ENCODE peak calls at places on chromosomes 2 and 18, in four cellular contexts. One of them, this sample, is unnamed.

GRCh38 chr2:181887056-181887455 is 4.5 kb upstream of the ITPRID2 start:
- DNase-seq in fibroblast of lung: no peak
- DNase-seq in hepatocyte: no peak
- DNase-seq in HCT116: no peak
- DNase-seq in this sample: peak

GRCh38 chr2:224775638-224776037 is 59.5 kb upstream of the CCDC195 start:
- DNase-seq in fibroblast of lung: peak
- DNase-seq in hepatocyte: no peak
- DNase-seq in HCT116: no peak
- DNase-seq in this sample: no peak

GRCh38 chr2:27264753-27265535 is 2.1 kb upstream of the SLC30A3 start:
- DNase-seq in fibroblast of lung: peak
- DNase-seq in hepatocyte: peak
- DNase-seq in HCT116: peak
- DNase-seq in this sample: peak

GRCh38 chr2:31253344-31254155 is 19.6 kb downstream of the EHD3 start:
- DNase-seq in fibroblast of lung: no peak
- DNase-seq in hepatocyte: peak
- DNase-seq in HCT116: no peak
- DNase-seq in this sample: peak

GRCh38 chr18:55351220-55351619 is 236.8 kb downstream of the TCF4 start:
- DNase-seq in fibroblast of lung: peak
- DNase-seq in hepatocyte: no peak
- DNase-seq in HCT116: no peak
- DNase-seq in this sample: no peak

GRCh38 chr2:127917916-127918315 is 32.2 kb upstream of the AMMECR1L start:
- DNase-seq in fibroblast of lung: peak
- DNase-seq in hepatocyte: no peak
- DNase-seq in HCT116: no peak
- DNase-seq in this sample: no peak

GRCh38 chr2:19911799-19912509 is 10.2 kb upstream of the TTC32 start:
- DNase-seq in fibroblast of lung: peak
- DNase-seq in hepatocyte: no peak
- DNase-seq in HCT116: peak
- DNase-seq in this sample: peak

GRCh38 chr2:163735692-163736432 is at the start of gene FIGN:
- DNase-seq in fibroblast of lung: peak
- DNase-seq in hepatocyte: peak
- DNase-seq in HCT116: no peak
- DNase-seq in this sample: peak

GRCh38 chr18:31954349-31954748 is 11.4 kb upstream of the TRAPPC8 start:
- DNase-seq in fibroblast of lung: peak
- DNase-seq in hepatocyte: peak
- DNase-seq in HCT116: no peak
- DNase-seq in this sample: no peak

GRCh38 chr18:13437801-13438506 is 219.4 kb downstream of the LDLRAD4 start:
- DNase-seq in fibroblast of lung: no peak
- DNase-seq in hepatocyte: no peak
- DNase-seq in HCT116: no peak
- DNase-seq in this sample: no peak

GRCh38 chr2:45962522-45962921 is 311.0 kb downstream of the PRKCE start:
- DNase-seq in fibroblast of lung: peak
- DNase-seq in hepatocyte: peak
- DNase-seq in HCT116: peak
- DNase-seq in this sample: no peak

GRCh38 chr2:177633910-177634294 is 241.3 kb downstream of the AGPS start:
- DNase-seq in fibroblast of lung: no peak
- DNase-seq in hepatocyte: no peak
- DNase-seq in HCT116: no peak
- DNase-seq in this sample: no peak

GRCh38 chr2:106165064-106165463 is 29.0 kb downstream of the UXS1 start:
- DNase-seq in fibroblast of lung: no peak
- DNase-seq in hepatocyte: no peak
- DNase-seq in HCT116: no peak
- DNase-seq in this sample: no peak

GRCh38 chr2:20589975-20590703 is 60.8 kb downstream of the HS1BP3 start:
- DNase-seq in fibroblast of lung: peak
- DNase-seq in hepatocyte: no peak
- DNase-seq in HCT116: no peak
- DNase-seq in this sample: no peak

GRCh38 chr2:235709969-235710879 is 216.4 kb downstream of the AGAP1 start:
- DNase-seq in fibroblast of lung: peak
- DNase-seq in hepatocyte: no peak
- DNase-seq in HCT116: no peak
- DNase-seq in this sample: no peak

GRCh38 chr2:127261835-127262234 is 32.1 kb downstream of the ERCC3 start:
- DNase-seq in fibroblast of lung: peak
- DNase-seq in hepatocyte: no peak
- DNase-seq in HCT116: no peak
- DNase-seq in this sample: no peak

GRCh38 chr18:58649966-58650816 is 21.1 kb upstream of the MALT1 start:
- DNase-seq in fibroblast of lung: no peak
- DNase-seq in hepatocyte: no peak
- DNase-seq in HCT116: no peak
- DNase-seq in this sample: peak

GRCh38 chr2:172434821-172435607 is 7.6 kb downstream of the ITGA6 start:
- DNase-seq in fibroblast of lung: peak
- DNase-seq in hepatocyte: no peak
- DNase-seq in HCT116: no peak
- DNase-seq in this sample: no peak

GRCh38 chr2:217804338-217804737 is 198.5 kb downstream of the TNS1 start:
- DNase-seq in fibroblast of lung: no peak
- DNase-seq in hepatocyte: no peak
- DNase-seq in HCT116: no peak
- DNase-seq in this sample: no peak

GRCh38 chr2:113240915-113241911 is 37.5 kb downstream of the PAX8 start:
- DNase-seq in fibroblast of lung: peak
- DNase-seq in hepatocyte: peak
- DNase-seq in HCT116: peak
- DNase-seq in this sample: peak

GRCh38 chr2:205772983-205773382 is 90.7 kb downstream of the NRP2 start:
- DNase-seq in fibroblast of lung: no peak
- DNase-seq in hepatocyte: no peak
- DNase-seq in HCT116: no peak
- DNase-seq in this sample: no peak

GRCh38 chr2:128611421-128612320 is 293.0 kb upstream of the HS6ST1 start:
- DNase-seq in fibroblast of lung: no peak
- DNase-seq in hepatocyte: no peak
- DNase-seq in HCT116: no peak
- DNase-seq in this sample: no peak

GRCh38 chr2:65528241-65528574 is 95.8 kb upstream of the SPRED2 start:
- DNase-seq in fibroblast of lung: no peak
- DNase-seq in hepatocyte: peak
- DNase-seq in HCT116: no peak
- DNase-seq in this sample: peak

GRCh38 chr2:144498215-144498614 is 21.7 kb downstream of the ZEB2 start:
- DNase-seq in fibroblast of lung: no peak
- DNase-seq in hepatocyte: no peak
- DNase-seq in HCT116: no peak
- DNase-seq in this sample: no peak

GRCh38 chr2:19312949-19313348 is 45.5 kb downstream of the OSR1 start:
- DNase-seq in fibroblast of lung: peak
- DNase-seq in hepatocyte: peak
- DNase-seq in HCT116: peak
- DNase-seq in this sample: peak

GRCh38 chr2:234679766-234680687 is 183.1 kb upstream of the ARL4C start:
- DNase-seq in fibroblast of lung: peak
- DNase-seq in hepatocyte: peak
- DNase-seq in HCT116: peak
- DNase-seq in this sample: peak

GRCh38 chr2:172239944-172240590 is 137.4 kb upstream of the DLX2 start:
- DNase-seq in fibroblast of lung: peak
- DNase-seq in hepatocyte: no peak
- DNase-seq in HCT116: no peak
- DNase-seq in this sample: peak

GRCh38 chr2:30332791-30333453 is 101.6 kb downstream of the LBH start:
- DNase-seq in fibroblast of lung: no peak
- DNase-seq in hepatocyte: no peak
- DNase-seq in HCT116: no peak
- DNase-seq in this sample: no peak

GRCh38 chr18:57211776-57212175 is 64.9 kb downstream of the BOD1L2 start:
- DNase-seq in fibroblast of lung: no peak
- DNase-seq in hepatocyte: no peak
- DNase-seq in HCT116: no peak
- DNase-seq in this sample: no peak

GRCh38 chr2:84991404-84992151 is 20.6 kb downstream of the KCMF1 start:
- DNase-seq in fibroblast of lung: peak
- DNase-seq in hepatocyte: no peak
- DNase-seq in HCT116: no peak
- DNase-seq in this sample: peak

GRCh38 chr18:46386788-46387187 is 270.2 kb downstream of the LOXHD1 start:
- DNase-seq in fibroblast of lung: peak
- DNase-seq in hepatocyte: no peak
- DNase-seq in HCT116: no peak
- DNase-seq in this sample: no peak

GRCh38 chr2:174683392-174683759 is 80.9 kb downstream of the CHRNA1 start:
- DNase-seq in fibroblast of lung: peak
- DNase-seq in hepatocyte: peak
- DNase-seq in HCT116: no peak
- DNase-seq in this sample: no peak

GRCh38 chr18:3360211-3360610 is 89.8 kb upstream of the TGIF1 start:
- DNase-seq in fibroblast of lung: no peak
- DNase-seq in hepatocyte: no peak
- DNase-seq in HCT116: no peak
- DNase-seq in this sample: no peak

GRCh38 chr18:79781331-79781941 is 16.3 kb upstream of the KCNG2 start:
- DNase-seq in fibroblast of lung: no peak
- DNase-seq in hepatocyte: no peak
- DNase-seq in HCT116: no peak
- DNase-seq in this sample: no peak

GRCh38 chr2:65834062-65834461 is 401.7 kb upstream of the SPRED2 start:
- DNase-seq in fibroblast of lung: no peak
- DNase-seq in hepatocyte: no peak
- DNase-seq in HCT116: no peak
- DNase-seq in this sample: no peak

GRCh38 chr2:36657703-36658102 is 38.8 kb upstream of the VIT start:
- DNase-seq in fibroblast of lung: no peak
- DNase-seq in hepatocyte: no peak
- DNase-seq in HCT116: no peak
- DNase-seq in this sample: no peak

GRCh38 chr18:80203243-80203642 is 44.1 kb downstream of the PARD6G start:
- DNase-seq in fibroblast of lung: no peak
- DNase-seq in hepatocyte: no peak
- DNase-seq in HCT116: no peak
- DNase-seq in this sample: no peak

DNA sequence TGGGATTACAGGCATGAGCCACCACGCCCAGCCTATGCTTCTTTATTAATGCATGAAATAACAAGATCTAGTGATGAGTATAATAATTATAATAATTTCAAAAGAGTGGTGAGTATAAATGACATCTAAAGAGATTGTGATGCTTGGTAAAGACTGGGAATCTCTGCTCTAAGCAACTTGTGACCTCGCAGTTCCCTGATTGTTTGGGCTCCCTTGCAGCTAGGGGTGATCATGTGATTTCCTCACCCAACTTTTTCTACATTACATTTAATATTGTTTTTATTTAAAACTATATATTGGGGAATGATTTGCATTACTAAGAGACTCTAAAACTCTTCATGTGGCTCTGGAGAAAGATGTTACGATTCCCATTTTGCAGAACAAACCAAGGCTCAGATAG is 4.1 kb upstream of the PPM1B start:
- DNase-seq in fibroblast of lung: no peak
- DNase-seq in hepatocyte: no peak
- DNase-seq in HCT116: no peak
- DNase-seq in this sample: no peak
- H2AFZ ChIP-seq in fibroblast of lung: no peak
- H2AFZ ChIP-seq in hepatocyte: no peak
- H2AFZ ChIP-seq in HCT116: no peak
- H2AFZ ChIP-seq in this sample: no peak

GRCh38 chr2:69060938-69061501 is 48.0 kb downstream of the ANTXR1 start:
- DNase-seq in fibroblast of lung: no peak
- DNase-seq in hepatocyte: no peak
- DNase-seq in HCT116: no peak
- DNase-seq in this sample: no peak
- H2AFZ ChIP-seq in fibroblast of lung: no peak
- H2AFZ ChIP-seq in hepatocyte: no peak
- H2AFZ ChIP-seq in HCT116: no peak
- H2AFZ ChIP-seq in this sample: no peak

GRCh38 chr18:72692595-72692994 is 148.5 kb upstream of the CBLN2 start:
- DNase-seq in fibroblast of lung: no peak
- DNase-seq in hepatocyte: no peak
- DNase-seq in HCT116: no peak
- DNase-seq in this sample: no peak
- H2AFZ ChIP-seq in fibroblast of lung: no peak
- H2AFZ ChIP-seq in hepatocyte: peak
- H2AFZ ChIP-seq in HCT116: no peak
- H2AFZ ChIP-seq in this sample: peak

GRCh38 chr2:43043471-43043870 is 182.9 kb downstream of the ZFP36L2 start:
- DNase-seq in fibroblast of lung: no peak
- DNase-seq in hepatocyte: no peak
- DNase-seq in HCT116: no peak
- DNase-seq in this sample: no peak

GRCh38 chr2:43041661-43042360 is 184.6 kb downstream of the ZFP36L2 start:
- DNase-seq in fibroblast of lung: peak
- DNase-seq in hepatocyte: peak
- DNase-seq in HCT116: no peak
- DNase-seq in this sample: peak

GRCh38 chr2:43044093-43044614 is 182.3 kb downstream of the ZFP36L2 start:
- DNase-seq in fibroblast of lung: no peak
- DNase-seq in hepatocyte: no peak
- DNase-seq in HCT116: no peak
- DNase-seq in this sample: no peak

GRCh38 chr2:43047187-43047780 is 179.1 kb downstream of the ZFP36L2 start:
- DNase-seq in fibroblast of lung: no peak
- DNase-seq in hepatocyte: no peak
- DNase-seq in HCT116: no peak
- DNase-seq in this sample: no peak

DNA sequence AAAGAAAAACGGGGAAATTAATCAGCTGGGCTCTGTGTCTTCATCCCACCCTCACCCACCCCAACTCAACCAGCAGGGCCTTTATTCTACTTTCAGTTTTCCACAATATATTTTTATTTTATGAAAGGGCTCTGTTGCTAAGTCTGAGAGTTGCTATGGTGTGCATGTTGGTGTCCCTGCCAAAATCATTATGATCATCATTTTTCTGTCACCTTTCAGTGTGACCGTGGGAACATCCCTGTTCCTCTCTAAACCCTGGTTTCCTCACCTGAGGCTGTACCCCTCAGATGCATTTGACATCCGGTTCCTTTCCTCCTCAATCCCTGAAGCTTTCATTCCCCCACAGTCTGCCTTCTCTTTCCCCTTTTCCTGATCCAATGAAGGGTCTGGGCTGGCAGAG is 180.5 kb downstream of the ZFP36L2 start:
- DNase-seq in fibroblast of lung: no peak
- DNase-seq in hepatocyte: no peak
- DNase-seq in HCT116: no peak
- DNase-seq in this sample: no peak
- H2AFZ ChIP-seq in fibroblast of lung: peak
- H2AFZ ChIP-seq in hepatocyte: peak
- H2AFZ ChIP-seq in HCT116: no peak
- H2AFZ ChIP-seq in this sample: peak

GRCh38 chr2:16639431-16639830 is 26.2 kb downstream of the CYRIA start:
- DNase-seq in fibroblast of lung: no peak
- DNase-seq in hepatocyte: no peak
- DNase-seq in HCT116: no peak
- DNase-seq in this sample: no peak
- H2AFZ ChIP-seq in fibroblast of lung: no peak
- H2AFZ ChIP-seq in hepatocyte: no peak
- H2AFZ ChIP-seq in HCT116: no peak
- H2AFZ ChIP-seq in this sample: no peak

GRCh38 chr18:63197246-63197791 is 122.2 kb downstream of the BCL2 start:
- DNase-seq in fibroblast of lung: no peak
- DNase-seq in hepatocyte: no peak
- DNase-seq in HCT116: no peak
- DNase-seq in this sample: no peak
- H2AFZ ChIP-seq in fibroblast of lung: no peak
- H2AFZ ChIP-seq in hepatocyte: no peak
- H2AFZ ChIP-seq in HCT116: no peak
- H2AFZ ChIP-seq in this sample: no peak

This sample was measured in mammary epithelial cell.